ENCODE peak calls at places on chromosomes 12 and 14, in six cellular contexts. One of them, this sample, is unnamed.

GRCh38 chr12:112973712-112974305 is 4.5 kb upstream of the OAS2 start:
- DNase-seq in kidney epithelial cell: no peak
- DNase-seq in fibroblast of pulmonary artery: no peak
- DNase-seq in fibroblast of lung: no peak
- DNase-seq in fibroblast of mammary gland: peak; percentile 18
- DNase-seq in colonic mucosa: no peak
- DNase-seq in this sample: no peak

GRCh38 chr14:43540948-43541347 is 966.1 kb downstream of the FSCB start:
- DNase-seq in kidney epithelial cell: no peak
- DNase-seq in fibroblast of pulmonary artery: no peak
- DNase-seq in fibroblast of lung: no peak
- DNase-seq in colonic mucosa: no peak
- DNase-seq in fibroblast of mammary gland: no peak
- DNase-seq in this sample: no peak

GRCh38 chr12:106645074-106645421 is 62.2 kb downstream of the RFX4 start:
- DNase-seq in kidney epithelial cell: no peak
- DNase-seq in colonic mucosa: peak; percentile 78
- DNase-seq in fibroblast of lung: peak; percentile 40
- DNase-seq in fibroblast of mammary gland: peak; percentile 7
- DNase-seq in fibroblast of pulmonary artery: peak; percentile 8
- DNase-seq in this sample: peak; percentile 60

GRCh38 chr12:34401659-34402227 is 379.4 kb downstream of the ALG10 start:
- DNase-seq in fibroblast of pulmonary artery: no peak
- DNase-seq in fibroblast of lung: no peak
- DNase-seq in fibroblast of mammary gland: no peak
- DNase-seq in kidney epithelial cell: no peak
- DNase-seq in colonic mucosa: peak; percentile 9
- DNase-seq in this sample: no peak

GRCh38 chr12:64256166-64256800 is 34.2 kb upstream of the KICS2 start:
- DNase-seq in fibroblast of lung: peak; percentile 42
- DNase-seq in fibroblast of pulmonary artery: peak; percentile 80
- DNase-seq in kidney epithelial cell: no peak
- DNase-seq in fibroblast of mammary gland: peak; percentile 72
- DNase-seq in colonic mucosa: no peak
- DNase-seq in this sample: no peak

GRCh38 chr12:52903285-52903854 is 1.5 kb downstream of the KRT8 start:
- DNase-seq in colonic mucosa: peak; percentile 83
- DNase-seq in fibroblast of lung: peak; percentile 84
- DNase-seq in kidney epithelial cell: no peak
- DNase-seq in fibroblast of mammary gland: peak; percentile 59
- DNase-seq in fibroblast of pulmonary artery: peak; percentile 82
- DNase-seq in this sample: peak; percentile 83

GRCh38 chr12:6041891-6042290 is 82.6 kb downstream of the VWF start:
- DNase-seq in fibroblast of lung: no peak
- DNase-seq in fibroblast of mammary gland: peak; percentile 50
- DNase-seq in fibroblast of pulmonary artery: peak; percentile 48
- DNase-seq in kidney epithelial cell: no peak
- DNase-seq in colonic mucosa: no peak
- DNase-seq in this sample: no peak

GRCh38 chr12:105862163-105862821 is 276.5 kb downstream of the NUAK1 start:
- DNase-seq in colonic mucosa: no peak
- DNase-seq in fibroblast of lung: peak; percentile 38
- DNase-seq in fibroblast of pulmonary artery: peak; percentile 76
- DNase-seq in fibroblast of mammary gland: no peak
- DNase-seq in kidney epithelial cell: no peak
- DNase-seq in this sample: no peak

GRCh38 chr14:71179046-71179445 is 271.8 kb downstream of the PCNX1 start:
- DNase-seq in fibroblast of lung: no peak
- DNase-seq in kidney epithelial cell: no peak
- DNase-seq in fibroblast of mammary gland: no peak
- DNase-seq in fibroblast of pulmonary artery: no peak
- DNase-seq in colonic mucosa: no peak
- DNase-seq in this sample: no peak

GRCh38 chr12:57261385-57261784 is 10.4 kb upstream of the STAC3 start:
- DNase-seq in fibroblast of pulmonary artery: no peak
- DNase-seq in fibroblast of mammary gland: no peak
- DNase-seq in fibroblast of lung: no peak
- DNase-seq in colonic mucosa: no peak
- DNase-seq in kidney epithelial cell: no peak
- DNase-seq in this sample: no peak

GRCh38 chr12:2374092-2374740 is 321.4 kb downstream of the CACNA1C start:
- DNase-seq in kidney epithelial cell: no peak
- DNase-seq in fibroblast of mammary gland: no peak
- DNase-seq in fibroblast of lung: peak; percentile 60
- DNase-seq in fibroblast of pulmonary artery: no peak
- DNase-seq in colonic mucosa: no peak
- DNase-seq in this sample: no peak

GRCh38 chr14:98665019-98665418 is 607.0 kb downstream of the BCL11B start:
- DNase-seq in colonic mucosa: no peak
- DNase-seq in fibroblast of pulmonary artery: no peak
- DNase-seq in fibroblast of mammary gland: no peak
- DNase-seq in kidney epithelial cell: no peak
- DNase-seq in fibroblast of lung: no peak
- DNase-seq in this sample: no peak

GRCh38 chr12:78157199-78157598 is 326.5 kb downstream of the NAV3 start:
- DNase-seq in fibroblast of mammary gland: peak; percentile 6
- DNase-seq in colonic mucosa: no peak
- DNase-seq in fibroblast of lung: peak; percentile 3
- DNase-seq in kidney epithelial cell: no peak
- DNase-seq in fibroblast of pulmonary artery: no peak
- DNase-seq in this sample: no peak

GRCh38 chr12:77231548-77231947 is 166.2 kb upstream of the E2F7 start:
- DNase-seq in fibroblast of lung: peak; percentile 91
- DNase-seq in kidney epithelial cell: no peak
- DNase-seq in fibroblast of mammary gland: peak; percentile 83
- DNase-seq in fibroblast of pulmonary artery: peak; percentile 94
- DNase-seq in colonic mucosa: peak; percentile 53
- DNase-seq in this sample: peak; percentile 63

GRCh38 chr12:132213359-132214160 is 69.3 kb downstream of the NOC4L start:
- DNase-seq in fibroblast of mammary gland: no peak
- DNase-seq in fibroblast of pulmonary artery: no peak
- DNase-seq in fibroblast of lung: no peak
- DNase-seq in kidney epithelial cell: no peak
- DNase-seq in colonic mucosa: no peak
- DNase-seq in this sample: no peak

GRCh38 chr12:11814362-11814761 is 164.9 kb downstream of the ETV6 start:
- DNase-seq in colonic mucosa: no peak
- DNase-seq in fibroblast of mammary gland: peak; percentile 74
- DNase-seq in fibroblast of lung: peak; percentile 89
- DNase-seq in kidney epithelial cell: peak; percentile 71
- DNase-seq in fibroblast of pulmonary artery: peak; percentile 64
- DNase-seq in this sample: no peak

GRCh38 chr14:32978691-32979255 is 40.1 kb downstream of the NPAS3 start:
- DNase-seq in colonic mucosa: no peak
- DNase-seq in kidney epithelial cell: no peak
- DNase-seq in fibroblast of lung: no peak
- DNase-seq in fibroblast of mammary gland: no peak
- DNase-seq in fibroblast of pulmonary artery: no peak
- DNase-seq in this sample: no peak

GRCh38 chr12:27818421-27818918 is 38.4 kb upstream of the MANSC4 start:
- DNase-seq in fibroblast of pulmonary artery: no peak
- DNase-seq in colonic mucosa: peak; percentile 54
- DNase-seq in fibroblast of mammary gland: no peak
- DNase-seq in fibroblast of lung: no peak
- DNase-seq in kidney epithelial cell: no peak
- DNase-seq in this sample: no peak

GRCh38 chr12:132461526-132461925 is 28.4 kb upstream of the FBRSL1 start:
- DNase-seq in colonic mucosa: no peak
- DNase-seq in fibroblast of lung: peak; percentile 33
- DNase-seq in fibroblast of mammary gland: no peak
- DNase-seq in fibroblast of pulmonary artery: no peak
- DNase-seq in kidney epithelial cell: no peak
- DNase-seq in this sample: no peak

GRCh38 chr12:22082190-22082701 is 36.2 kb downstream of the CMAS start:
- DNase-seq in colonic mucosa: no peak
- DNase-seq in fibroblast of pulmonary artery: no peak
- DNase-seq in fibroblast of mammary gland: no peak
- DNase-seq in fibroblast of lung: no peak
- DNase-seq in kidney epithelial cell: no peak
- DNase-seq in this sample: no peak

GRCh38 chr12:122528992-122529391 is 1.9 kb downstream of the KNTC1 start:
- DNase-seq in fibroblast of pulmonary artery: no peak
- DNase-seq in kidney epithelial cell: no peak
- DNase-seq in fibroblast of mammary gland: no peak
- DNase-seq in fibroblast of lung: no peak
- DNase-seq in colonic mucosa: no peak
- DNase-seq in this sample: no peak

GRCh38 chr12:122523846-122524718 is 2.7 kb downstream of the RSRC2 start:
- DNase-seq in fibroblast of pulmonary artery: no peak
- DNase-seq in fibroblast of lung: no peak
- DNase-seq in colonic mucosa: no peak
- DNase-seq in kidney epithelial cell: no peak
- DNase-seq in fibroblast of mammary gland: no peak
- DNase-seq in this sample: no peak

GRCh38 chr12:122526683-122527477 is at the start of the genes KNTC1 and RSRC2:
- DNase-seq in fibroblast of mammary gland: peak; percentile 100
- DNase-seq in kidney epithelial cell: peak; percentile 98
- DNase-seq in fibroblast of lung: peak; percentile 99
- DNase-seq in colonic mucosa: peak; percentile 100
- DNase-seq in fibroblast of pulmonary artery: peak; percentile 100
- DNase-seq in this sample: peak; percentile 99

GRCh38 chr12:122528582-122528981 is 1.5 kb downstream of the KNTC1 start:
- DNase-seq in kidney epithelial cell: no peak
- DNase-seq in fibroblast of lung: no peak
- DNase-seq in fibroblast of mammary gland: no peak
- DNase-seq in fibroblast of pulmonary artery: no peak
- DNase-seq in colonic mucosa: no peak
- DNase-seq in this sample: no peak

DNA sequence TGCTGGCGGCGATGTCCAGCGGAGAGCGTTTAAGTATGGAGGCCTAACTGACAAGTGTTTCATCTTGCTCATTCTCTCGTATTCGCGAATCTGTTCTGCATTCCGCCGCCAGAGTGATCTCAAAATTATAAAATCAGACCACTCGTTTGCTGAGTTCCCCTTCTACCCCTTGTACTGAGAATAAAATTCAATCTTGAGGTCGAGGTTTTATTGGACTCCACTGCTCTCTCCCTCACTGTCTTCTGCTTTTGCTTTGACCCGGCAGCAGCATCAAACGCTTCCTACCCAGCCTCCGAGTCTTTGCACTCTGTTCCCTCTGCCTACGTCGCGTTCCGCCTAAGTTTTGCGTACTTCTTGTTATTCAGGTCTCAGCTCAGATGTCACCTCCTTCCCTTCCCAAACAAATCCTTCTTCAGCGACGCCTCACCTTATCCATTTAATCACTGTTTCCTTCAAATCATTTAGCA is 462 bp downstream of the KNTC1 start:
- DNase-seq in fibroblast of lung: peak; percentile 29
- DNase-seq in fibroblast of mammary gland: peak; percentile 40
- DNase-seq in fibroblast of pulmonary artery: no peak
- DNase-seq in colonic mucosa: peak; percentile 38
- DNase-seq in kidney epithelial cell: no peak
- DNase-seq in this sample: peak; percentile 20
- H3K4me3 ChIP-seq in fibroblast of lung: peak overlapping the region; percentile 73
- H3K4me3 ChIP-seq in fibroblast of mammary gland: peak overlapping the region; percentile 77
- H3K4me3 ChIP-seq in fibroblast of pulmonary artery: peak overlapping the region; percentile 100
- H3K4me3 ChIP-seq in colonic mucosa: peak overlapping the region; percentile 50
- H3K4me3 ChIP-seq in kidney epithelial cell: peak overlapping the region; percentile 87
- H3K4me3 ChIP-seq in this sample: peak overlapping the region; percentile 35

DNA sequence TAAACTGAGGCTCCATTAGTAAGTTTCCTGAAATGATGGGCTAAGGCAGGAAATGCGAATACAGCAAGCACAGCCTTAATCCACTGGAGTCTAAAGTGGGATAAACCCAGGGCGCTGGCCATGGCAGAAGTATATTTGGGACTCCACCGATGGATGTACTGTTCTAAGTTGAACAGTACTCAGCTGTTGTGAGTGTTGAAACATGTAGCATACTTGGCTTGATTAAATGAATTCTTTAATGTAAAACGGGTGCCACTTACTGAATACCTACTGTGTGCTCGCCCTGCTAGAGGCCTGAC is 1.0 kb downstream of the SSPN start:
- DNase-seq in fibroblast of pulmonary artery: peak; percentile 24
- DNase-seq in fibroblast of lung: peak; percentile 43
- DNase-seq in colonic mucosa: no peak
- DNase-seq in fibroblast of mammary gland: peak; percentile 23
- DNase-seq in kidney epithelial cell: no peak
- DNase-seq in this sample: no peak
- H3K4me3 ChIP-seq in fibroblast of pulmonary artery: peak overlapping the region; percentile 47
- H3K4me3 ChIP-seq in fibroblast of lung: peak overlapping the region; percentile 42
- H3K4me3 ChIP-seq in colonic mucosa: peak overlapping the region; percentile 59
- H3K4me3 ChIP-seq in fibroblast of mammary gland: peak overlapping the region; percentile 51
- H3K4me3 ChIP-seq in kidney epithelial cell: peak overlapping the region; percentile 52
- H3K4me3 ChIP-seq in this sample: peak overlapping the region; percentile 54

DNA sequence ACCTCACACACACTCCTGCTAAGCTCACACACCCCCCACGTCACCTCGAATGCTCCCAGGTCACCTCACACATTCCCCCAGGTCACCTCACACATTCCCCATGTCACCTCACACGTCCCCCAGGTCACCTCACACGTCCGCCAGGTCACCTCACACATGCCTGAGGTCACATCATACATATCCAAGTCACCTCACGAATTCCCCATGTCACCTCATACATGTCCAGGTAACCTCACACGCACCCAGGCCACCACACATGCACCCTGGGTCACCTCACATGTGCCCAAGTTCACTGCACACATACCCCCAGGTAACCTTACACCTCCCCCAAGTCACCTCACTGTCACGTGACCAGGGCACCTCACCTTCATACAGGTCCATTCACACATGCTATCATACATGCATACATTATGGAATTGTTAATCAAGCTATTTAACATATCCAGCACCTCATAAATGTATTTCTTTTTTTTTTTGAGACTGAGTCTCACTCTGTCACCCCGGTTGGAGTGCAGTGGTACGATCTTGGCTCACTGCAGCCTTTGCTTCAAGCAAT is 640.3 kb downstream of the TMEM121 start:
- DNase-seq in kidney epithelial cell: no peak
- DNase-seq in fibroblast of mammary gland: no peak
- DNase-seq in colonic mucosa: no peak
- DNase-seq in fibroblast of lung: no peak
- DNase-seq in fibroblast of pulmonary artery: no peak
- DNase-seq in this sample: no peak
- H3K4me3 ChIP-seq in kidney epithelial cell: no peak overlapping the region
- H3K4me3 ChIP-seq in fibroblast of mammary gland: no peak overlapping the region
- H3K4me3 ChIP-seq in colonic mucosa: no peak overlapping the region
- H3K4me3 ChIP-seq in fibroblast of lung: no peak overlapping the region
- H3K4me3 ChIP-seq in fibroblast of pulmonary artery: no peak overlapping the region
- H3K4me3 ChIP-seq in this sample: no peak overlapping the region

DNA sequence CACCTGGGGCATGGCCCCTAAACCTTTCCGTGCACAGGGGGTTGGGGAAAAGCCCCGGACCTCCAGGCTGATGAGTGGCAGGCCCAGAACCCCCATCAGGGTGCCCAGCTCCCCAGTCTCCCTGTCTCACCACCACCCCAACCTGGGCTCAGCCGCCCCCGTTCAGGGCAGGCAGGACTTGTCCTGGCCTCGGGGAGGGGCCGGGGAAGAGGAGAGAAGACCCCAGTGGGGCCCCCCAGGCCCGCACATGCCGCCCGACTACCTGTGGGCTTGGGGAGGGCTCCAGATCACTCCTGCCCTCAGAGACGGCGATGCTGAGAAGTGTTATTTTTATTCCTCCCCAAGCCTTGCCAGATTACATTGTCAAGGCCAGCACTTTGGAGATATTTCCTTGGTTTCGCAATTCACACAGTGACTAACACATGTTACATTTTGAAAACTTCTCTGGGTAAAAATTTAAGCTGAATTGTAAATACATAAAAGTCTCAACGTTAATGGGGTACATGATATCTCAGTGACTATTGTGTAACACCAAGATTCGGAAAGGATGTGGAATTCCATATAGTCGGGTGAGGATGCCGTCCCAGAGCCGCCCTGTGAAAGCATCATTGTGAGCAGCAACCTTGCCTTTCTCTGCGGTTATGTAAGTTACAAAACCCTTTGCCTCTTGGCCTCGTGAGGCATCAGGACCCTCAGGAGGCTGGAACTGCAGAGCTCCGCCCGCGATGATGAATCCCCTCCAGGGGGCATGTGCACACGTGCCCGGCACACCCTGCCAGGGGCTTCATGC is 85.6 kb upstream of the DIO3 start:
- DNase-seq in fibroblast of pulmonary artery: peak; percentile 86
- DNase-seq in kidney epithelial cell: no peak
- DNase-seq in fibroblast of mammary gland: peak; percentile 78
- DNase-seq in fibroblast of lung: peak; percentile 74
- DNase-seq in colonic mucosa: peak; percentile 29
- DNase-seq in this sample: no peak
- H3K4me3 ChIP-seq in fibroblast of pulmonary artery: no peak overlapping the region
- H3K4me3 ChIP-seq in kidney epithelial cell: no peak overlapping the region
- H3K4me3 ChIP-seq in fibroblast of mammary gland: no peak overlapping the region
- H3K4me3 ChIP-seq in fibroblast of lung: no peak overlapping the region
- H3K4me3 ChIP-seq in colonic mucosa: no peak overlapping the region
- H3K4me3 ChIP-seq in this sample: no peak overlapping the region